ENCODE peak calls at places on chromosomes 6 and 20, in four cellular contexts. One of them, this sample, is unnamed. For H3K36me3, the result is how much of the 10 kb centered on the place peaks cover.

GRCh38 chr6:102298066-102298465 is 904.6 kb downstream of the GRIK2 start:
- DNase-seq in ascending aorta: no peak
- DNase-seq in GM12878: no peak
- DNase-seq in heart right ventricle: no peak
- DNase-seq in this sample: no peak

GRCh38 chr6:46882622-46883021 is 39.1 kb downstream of the ADGRF5 start:
- DNase-seq in heart right ventricle: no peak
- DNase-seq in ascending aorta: no peak
- DNase-seq in GM12878: no peak
- DNase-seq in this sample: no peak

GRCh38 chr6:163837681-163838431 is 423.3 kb downstream of the QKI start:
- DNase-seq in ascending aorta: no peak
- DNase-seq in heart right ventricle: peak
- DNase-seq in GM12878: no peak
- DNase-seq in this sample: no peak

GRCh38 chr20:9374068-9374467 is 140.3 kb upstream of the LAMP5 start:
- DNase-seq in ascending aorta: no peak
- DNase-seq in GM12878: no peak
- DNase-seq in heart right ventricle: no peak
- DNase-seq in this sample: no peak

GRCh38 chr6:10901751-10902150 is 14.9 kb downstream of the SYCP2L start:
- DNase-seq in ascending aorta: no peak
- DNase-seq in heart right ventricle: no peak
- DNase-seq in GM12878: peak
- DNase-seq in this sample: peak

GRCh38 chr6:28838289-28838633 is 85.5 kb downstream of the TRIM27 start:
- DNase-seq in GM12878: peak
- DNase-seq in ascending aorta: no peak
- DNase-seq in heart right ventricle: peak
- DNase-seq in this sample: no peak

GRCh38 chr20:2756056-2756611 is 44.3 kb downstream of the CPXM1 start:
- DNase-seq in heart right ventricle: no peak
- DNase-seq in GM12878: no peak
- DNase-seq in ascending aorta: no peak
- DNase-seq in this sample: no peak

GRCh38 chr20:31642837-31643236 is 5.1 kb downstream of the COX4I2 start:
- DNase-seq in GM12878: no peak
- DNase-seq in ascending aorta: no peak
- DNase-seq in heart right ventricle: no peak
- DNase-seq in this sample: no peak

GRCh38 chr6:157832250-157832967 is 9.4 kb downstream of the SNX9 start:
- DNase-seq in ascending aorta: no peak
- DNase-seq in GM12878: no peak
- DNase-seq in heart right ventricle: no peak
- DNase-seq in this sample: no peak

GRCh38 chr20:19735446-19735845 is 22.6 kb upstream of the RIN2 start:
- DNase-seq in GM12878: peak
- DNase-seq in heart right ventricle: peak
- DNase-seq in ascending aorta: peak
- DNase-seq in this sample: no peak

GRCh38 chr6:31356946-31357466 is at the start of gene HLA-B:
- DNase-seq in ascending aorta: no peak
- DNase-seq in GM12878: peak
- DNase-seq in heart right ventricle: peak
- DNase-seq in this sample: peak

GRCh38 chr20:32506721-32507120 is 78.4 kb downstream of the NOL4L start:
- DNase-seq in ascending aorta: no peak
- DNase-seq in heart right ventricle: no peak
- DNase-seq in GM12878: no peak
- DNase-seq in this sample: no peak

GRCh38 chr6:55276745-55277627 is 50.3 kb upstream of the GFRAL start:
- DNase-seq in ascending aorta: no peak
- DNase-seq in heart right ventricle: peak
- DNase-seq in GM12878: no peak
- DNase-seq in this sample: peak

GRCh38 chr6:76518443-76518842 is 446.0 kb upstream of the IMPG1 start:
- DNase-seq in ascending aorta: no peak
- DNase-seq in heart right ventricle: no peak
- DNase-seq in GM12878: no peak
- DNase-seq in this sample: no peak

GRCh38 chr20:40393680-40394079 is 295.4 kb downstream of the MAFB start:
- DNase-seq in heart right ventricle: no peak
- DNase-seq in ascending aorta: no peak
- DNase-seq in GM12878: no peak
- DNase-seq in this sample: no peak

GRCh38 chr20:16132399-16132798 is 440.8 kb downstream of the KIF16B start:
- DNase-seq in heart right ventricle: no peak
- DNase-seq in GM12878: no peak
- DNase-seq in ascending aorta: no peak
- DNase-seq in this sample: no peak

GRCh38 chr20:35988910-35989463 is 20.6 kb downstream of the CNBD2 start:
- DNase-seq in ascending aorta: no peak
- DNase-seq in heart right ventricle: no peak
- DNase-seq in GM12878: no peak
- DNase-seq in this sample: no peak

GRCh38 chr6:109006818-109007217 is 87.8 kb downstream of the SESN1 start:
- DNase-seq in heart right ventricle: no peak
- DNase-seq in GM12878: no peak
- DNase-seq in ascending aorta: no peak
- DNase-seq in this sample: no peak

GRCh38 chr6:42349753-42350573 is 101.8 kb downstream of the TRERF1 start:
- DNase-seq in heart right ventricle: no peak
- DNase-seq in ascending aorta: no peak
- DNase-seq in GM12878: no peak
- DNase-seq in this sample: no peak

GRCh38 chr6:168347053-168347452 is 27.5 kb upstream of the DACT2 start:
- DNase-seq in ascending aorta: no peak
- DNase-seq in GM12878: no peak
- DNase-seq in heart right ventricle: no peak
- DNase-seq in this sample: no peak

GRCh38 chr20:35055445-35056276 is 36.9 kb downstream of the TRPC4AP start:
- DNase-seq in ascending aorta: no peak
- DNase-seq in heart right ventricle: no peak
- DNase-seq in GM12878: no peak
- DNase-seq in this sample: peak

GRCh38 chr6:17088091-17088611 is 13.7 kb upstream of the STMND1 start:
- DNase-seq in ascending aorta: no peak
- DNase-seq in heart right ventricle: no peak
- DNase-seq in GM12878: no peak
- DNase-seq in this sample: no peak

GRCh38 chr6:17086469-17086868 is 15.4 kb upstream of the STMND1 start:
- DNase-seq in heart right ventricle: peak
- DNase-seq in GM12878: no peak
- DNase-seq in ascending aorta: no peak
- DNase-seq in this sample: no peak

GRCh38 chr6:17093692-17094091 is 8.2 kb upstream of the STMND1 start:
- DNase-seq in heart right ventricle: no peak
- DNase-seq in GM12878: no peak
- DNase-seq in ascending aorta: no peak
- DNase-seq in this sample: no peak

GRCh38 chr6:17096076-17096475 is 5.8 kb upstream of the STMND1 start:
- DNase-seq in ascending aorta: no peak
- DNase-seq in heart right ventricle: no peak
- DNase-seq in GM12878: no peak
- DNase-seq in this sample: no peak

GRCh38 chr6:17091122-17091521 is 10.7 kb upstream of the STMND1 start:
- DNase-seq in ascending aorta: no peak
- DNase-seq in heart right ventricle: no peak
- DNase-seq in GM12878: no peak
- DNase-seq in this sample: no peak
- TF ChIP-seq CTCF in ascending aorta: no peak
- TF ChIP-seq CTCF in heart right ventricle: peak
- TF ChIP-seq CTCF in GM12878: no peak
- TF ChIP-seq CTCF in this sample: no peak

DNA sequence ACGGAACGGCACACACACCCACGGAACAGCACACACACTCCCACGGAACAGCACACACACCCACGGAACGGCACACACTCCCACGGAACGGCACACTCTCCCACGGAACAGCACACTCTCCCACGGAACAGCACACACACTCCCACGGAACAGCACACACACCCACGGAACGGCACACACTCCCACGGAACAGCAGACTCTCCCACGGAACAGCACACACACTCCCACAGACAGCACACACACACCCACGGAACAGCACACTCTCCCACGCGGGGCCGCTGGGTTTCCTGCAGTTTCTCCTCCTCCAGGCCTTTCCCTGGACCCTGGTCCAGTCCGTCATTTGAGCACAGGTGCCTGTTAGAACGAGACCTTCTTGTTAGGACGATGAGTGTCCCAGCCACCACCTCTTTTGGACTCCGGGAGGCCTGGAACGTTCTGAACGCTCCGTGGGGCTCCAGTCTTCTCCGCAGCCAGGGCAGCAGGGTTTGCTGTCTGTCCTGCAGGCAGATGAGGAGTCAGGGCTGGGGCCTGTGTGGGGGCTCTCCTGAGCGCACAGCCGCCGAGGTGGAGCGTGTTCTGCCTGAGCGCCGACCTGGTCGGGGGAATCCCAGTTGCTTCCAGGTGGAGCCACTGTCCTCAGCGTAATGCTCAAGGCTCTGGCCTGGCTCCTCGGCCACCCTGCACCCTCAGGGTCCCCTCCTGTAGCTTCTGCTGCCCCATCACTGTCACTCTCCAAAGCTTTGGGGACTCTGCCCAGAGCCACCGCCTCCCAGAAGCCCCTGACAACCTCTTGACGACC is 17.6 kb upstream of the TNFRSF6B start:
- DNase-seq in heart right ventricle: no peak
- DNase-seq in ascending aorta: no peak
- DNase-seq in GM12878: no peak
- DNase-seq in this sample: no peak
- H3K36me3 ChIP-seq in heart right ventricle: under half
- H3K36me3 ChIP-seq in ascending aorta: half or more
- H3K36me3 ChIP-seq in GM12878: under half
- H3K36me3 ChIP-seq in this sample: under half

GRCh38 chr6:17470953-17471335 is 77.5 kb downstream of the CAP2 start:
- DNase-seq in GM12878: no peak
- DNase-seq in ascending aorta: no peak
- DNase-seq in heart right ventricle: no peak
- DNase-seq in this sample: no peak
- TF ChIP-seq CTCF in GM12878: no peak
- TF ChIP-seq CTCF in ascending aorta: peak
- TF ChIP-seq CTCF in heart right ventricle: no peak
- TF ChIP-seq CTCF in this sample: no peak

DNA sequence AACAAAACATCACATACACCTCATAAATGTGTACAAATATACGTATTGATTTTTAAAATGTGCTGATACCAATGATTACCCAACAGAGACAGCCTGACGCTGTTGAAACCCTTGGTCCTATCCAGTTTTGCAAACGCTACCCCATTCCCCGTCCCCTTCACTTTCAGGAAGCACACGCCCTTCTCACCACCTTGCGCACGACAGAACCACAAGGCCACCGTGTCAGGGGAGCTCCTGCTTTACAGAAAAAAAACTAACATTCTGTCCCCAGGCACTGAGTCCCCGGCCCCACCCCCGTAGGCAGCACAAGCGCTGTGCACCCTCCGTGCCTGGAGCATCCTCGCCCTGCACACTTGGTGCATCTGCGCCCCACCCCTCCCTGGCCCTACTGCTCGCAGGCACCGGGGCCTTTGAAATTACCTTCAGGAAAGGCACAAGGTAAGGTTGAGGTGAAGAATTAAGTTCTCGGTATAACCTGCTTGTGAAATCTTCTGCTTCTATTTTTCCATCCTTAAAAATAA is 58.5 kb downstream of the TAF4 start:
- DNase-seq in GM12878: no peak
- DNase-seq in heart right ventricle: no peak
- DNase-seq in ascending aorta: no peak
- DNase-seq in this sample: no peak
- H3K36me3 ChIP-seq in GM12878: under half
- H3K36me3 ChIP-seq in heart right ventricle: under half
- H3K36me3 ChIP-seq in ascending aorta: half or more
- H3K36me3 ChIP-seq in this sample: under half

DNA sequence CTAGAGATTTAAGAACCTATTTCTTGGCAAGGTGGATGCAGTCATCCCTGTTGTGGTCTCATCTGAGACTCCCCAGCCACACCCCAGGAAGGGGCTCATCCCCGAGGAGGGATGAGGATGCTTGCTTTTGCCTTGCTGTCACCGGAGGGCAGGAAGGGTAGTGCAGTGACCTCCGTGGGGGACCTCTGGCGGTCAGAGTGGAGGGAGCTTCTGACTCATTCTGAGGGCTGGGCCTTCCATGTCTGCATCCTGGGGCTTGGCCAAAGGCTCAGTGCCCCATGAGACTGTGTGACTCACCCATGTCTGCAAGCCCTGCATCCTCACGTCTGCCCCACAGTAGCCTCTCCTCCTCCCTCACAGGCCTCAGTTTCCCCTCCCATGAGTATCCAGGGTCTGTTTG is 38.7 kb downstream of the UQCC2 start:
- DNase-seq in ascending aorta: peak
- DNase-seq in GM12878: no peak
- DNase-seq in heart right ventricle: peak
- DNase-seq in this sample: no peak
- TF ChIP-seq CTCF in ascending aorta: no peak
- TF ChIP-seq CTCF in GM12878: peak
- TF ChIP-seq CTCF in heart right ventricle: peak
- TF ChIP-seq CTCF in this sample: peak

GRCh38 chr20:38489181-38489580 is 16.5 kb downstream of the RALGAPB start:
- DNase-seq in GM12878: no peak
- DNase-seq in heart right ventricle: no peak
- DNase-seq in ascending aorta: no peak
- DNase-seq in this sample: no peak
- H3K36me3 ChIP-seq in GM12878: under half
- H3K36me3 ChIP-seq in heart right ventricle: under half
- H3K36me3 ChIP-seq in ascending aorta: under half
- H3K36me3 ChIP-seq in this sample: under half